ENCODE peak calls at places on chromosomes 3 and 15, in six cellular contexts. Q is NCI-H524, J is AG04450, D is HTR-8/SVneo, H is cardiac fibroblast, S is kidney tubule cell. F is an unnamed sample.
A peak's percentile ranks its signal among the peaks of the same experiment; 100 is the strongest.

GRCh38 chr15:31091531-31091930 is 10.0 kb downstream of the TRPM1 start:
- DNase-seq in Q (no peak), J (no peak), D (peak; percentile 24), H (peak; percentile 69), S (peak; percentile 48), F (no peak)

GRCh38 chr3:178397836-178398235 is 138.4 kb upstream of the KCNMB2 start:
- DNase-seq in Q (no peak), J (no peak), D (no peak), H (no peak), S (no peak), F (no peak)

GRCh38 chr3:81173514-81173913 is 587.9 kb downstream of the GBE1 start:
- DNase-seq in Q (no peak), J (no peak), D (no peak), H (peak; percentile 25), S (peak; percentile 34), F (no peak)

GRCh38 chr3:69410301-69410700 is 24.4 kb upstream of the FRMD4B start:
- DNase-seq in Q (peak; percentile 18), J (no peak), D (peak; percentile 43), H (peak; percentile 79), S (peak; percentile 69), F (peak; percentile 62)

GRCh38 chr15:51750942-51751686 is at the start of gene TMOD2:
- DNase-seq in Q (no peak), J (no peak), D (peak; percentile 27), H (peak; percentile 34), S (peak; percentile 58), F (peak; percentile 46)

GRCh38 chr3:174957081-174957480 is 97.9 kb downstream of the NAALADL2 start:
- DNase-seq in Q (no peak), J (no peak), D (no peak), H (peak; percentile 28), S (peak; percentile 47), F (no peak)

GRCh38 chr3:128343287-128344045 is 123.2 kb downstream of the DNAJB8 start:
- DNase-seq in Q (no peak), J (peak; percentile 7), D (peak; percentile 80), H (peak; percentile 56), S (peak; percentile 64), F (no peak)

GRCh38 chr3:56005196-56005805 is 463.0 kb downstream of the ERC2 start:
- DNase-seq in Q (no peak), J (no peak), D (no peak), H (peak; percentile 8), S (peak; percentile 77), F (no peak)

GRCh38 chr15:29904731-29905417 is 82.6 kb upstream of the TJP1 start:
- DNase-seq in Q (no peak), J (no peak), D (no peak), H (no peak), S (no peak), F (no peak)

GRCh38 chr3:29335438-29335837 is 54.6 kb downstream of the RBMS3 start:
- DNase-seq in Q (peak; percentile 90), J (peak; percentile 94), D (peak; percentile 69), H (peak; percentile 99), S (peak; percentile 95), F (no peak)

GRCh38 chr3:138686771-138687221 is 78.2 kb downstream of the FAIM start:
- DNase-seq in Q (no peak), J (peak; percentile 45), D (peak; percentile 27), H (peak; percentile 65), S (peak; percentile 85), F (no peak)

GRCh38 chr3:122013448-122013925 is 8.6 kb downstream of the ILDR1 start:
- DNase-seq in Q (no peak), J (no peak), D (no peak), H (no peak), S (no peak), F (no peak)

GRCh38 chr3:114380233-114380645 is 86.4 kb downstream of the TIGIT start:
- DNase-seq in Q (no peak), J (peak; percentile 82), D (no peak), H (peak; percentile 77), S (peak; percentile 23), F (no peak)